ENCODE peak calls at places on chromosomes 6 and 20, in four cellular contexts. W is nephron progenitor cell; F is activated CD4-positive, alpha-beta T cell treated with anti-CD3 and anti-CD28 coated beads, Interleukin-2, amount 10 ng/mL, durations not matched to agents 7 days and 5 days; P is stimulated activated CD8-positive, alpha-beta memory T cell treated with anti-CD3 and anti-CD28 coated beads, Interleukin-12 subunit alpha, Interleukin-12 subunit beta, amount 100 ng/mL, for 4 hours. K is an unnamed sample.

GRCh38 chr6:105952762-105953700 is 133.1 kb upstream of the PRDM1 start:
- DNase-seq in W (no peak), F (no peak), P (no peak), K (no peak)

GRCh38 chr20:50282592-50283241 is 92.1 kb downstream of the CEBPB start:
- DNase-seq in W (no peak), F (no peak), P (no peak), K (no peak)

GRCh38 chr6:39901670-39902069 is 32.6 kb downstream of the MOCS1 start:
- DNase-seq in W (no peak), F (no peak), P (no peak), K (no peak)

GRCh38 chr20:18001131-18001921 is 32.5 kb downstream of the MGME1 start:
- DNase-seq in W (no peak), F (no peak), P (no peak), K (no peak)

GRCh38 chr20:2149507-2149906 is 47.9 kb downstream of the STK35 start:
- DNase-seq in W (no peak), F (no peak), P (no peak), K (no peak)

GRCh38 chr6:117547688-117548621 is 54.4 kb downstream of the GOPC start:
- DNase-seq in W (no peak), F (peak), P (peak), K (peak)

GRCh38 chr6:13354331-13355042 is 26.1 kb upstream of the TBC1D7 start:
- DNase-seq in W (no peak), F (no peak), P (no peak), K (no peak)

GRCh38 chr6:163718537-163718936 is 304.0 kb downstream of the QKI start:
- DNase-seq in W (no peak), F (no peak), P (no peak), K (no peak)

GRCh38 chr20:39429716-39430115 is 467.6 kb downstream of the DHX35 start:
- DNase-seq in W (no peak), F (no peak), P (no peak), K (peak)

GRCh38 chr6:12068899-12069557 is 56.9 kb downstream of the HIVEP1 start:
- DNase-seq in W (no peak), F (no peak), P (no peak), K (no peak)

GRCh38 chr6:168623736-168624135 is 182.8 kb downstream of the SMOC2 start:
- DNase-seq in W (no peak), F (no peak), P (no peak), K (no peak)

GRCh38 chr6:148192310-148192709 is 150.3 kb upstream of the SASH1 start:
- DNase-seq in W (no peak), F (no peak), P (no peak), K (no peak)

GRCh38 chr20:37302981-37303380 is 13.5 kb downstream of the MANBAL start:
- DNase-seq in W (no peak), F (no peak), P (no peak), K (no peak)

GRCh38 chr6:15287670-15288069 is 41.8 kb downstream of the JARID2 start:
- DNase-seq in W (no peak), F (no peak), P (no peak), K (no peak)

GRCh38 chr6:150894935-150895686 is 29.6 kb downstream of the MTHFD1L start:
- DNase-seq in W (no peak), F (peak), P (no peak), K (peak)

GRCh38 chr20:507006-507758 is 36.4 kb downstream of the CSNK2A1 start:
- DNase-seq in W (no peak), F (no peak), P (no peak), K (no peak)

GRCh38 chr6:131733376-131734016 is 22.7 kb upstream of the CTAGE9 start:
- DNase-seq in W (no peak), F (no peak), P (no peak), K (no peak)

GRCh38 chr20:43205699-43206098 is 16.0 kb upstream of the PTPRT start:
- DNase-seq in W (no peak), F (no peak), P (no peak), K (no peak)

GRCh38 chr6:156924241-156924640 is 147.1 kb downstream of the ARID1B start:
- DNase-seq in W (no peak), F (no peak), P (no peak), K (no peak)

GRCh38 chr20:11719153-11719552 is 198.5 kb upstream of the BTBD3 start:
- DNase-seq in W (no peak), F (no peak), P (no peak), K (no peak)